ENCODE peak calls at places on chromosomes 12 and 14, in four cellular contexts. B is HepG2, R is SK-N-SH, U is GM12891. D is an unnamed sample.
A peak's percentile ranks its signal among the peaks of the same experiment; 100 is the strongest.

GRCh38 chr12:112988224-112988623 is 9.9 kb downstream of the OAS2 start:
- DNase-seq in B (no peak), R (no peak), U (no peak), D (no peak)

GRCh38 chr12:50058743-50059312 is 1.4 kb downstream of the ASIC1 start:
- DNase-seq in B (no peak), R (no peak), U (no peak), D (no peak)

GRCh38 chr12:62481843-62482540 is 15.4 kb downstream of the MON2 start:
- DNase-seq in B (no peak), R (no peak), U (no peak), D (no peak)

GRCh38 chr12:97006585-97006984 is 99.5 kb downstream of the NEDD1 start:
- DNase-seq in B (no peak), R (no peak), U (no peak), D (no peak)

GRCh38 chr12:79678306-79678705 is 12.5 kb downstream of the PAWR start:
- DNase-seq in B (no peak), R (no peak), U (no peak), D (no peak)

GRCh38 chr14:100523536-100524025 is 63.6 kb downstream of the BEGAIN start:
- DNase-seq in B (no peak), R (no peak), U (no peak), D (no peak)

GRCh38 chr14:93916476-93916875 is 10.7 kb upstream of the FAM181A start:
- DNase-seq in B (no peak), R (no peak), U (no peak), D (no peak)

GRCh38 chr12:94535614-94535932 is 75.9 kb upstream of the CEP83 start:
- DNase-seq in B (peak; percentile 67), R (no peak), U (no peak), D (no peak)

GRCh38 chr12:87870061-87870460 is 159.1 kb downstream of the C12orf50 start:
- DNase-seq in B (no peak), R (no peak), U (no peak), D (no peak)

GRCh38 chr12:5537771-5538170 is 105.9 kb downstream of the NTF3 start:
- DNase-seq in B (no peak), R (no peak), U (no peak), D (no peak)

GRCh38 chr12:6570264-6570887 is 2.3 kb upstream of the NOP2 start:
- DNase-seq in B (peak; percentile 63), R (peak; percentile 83), U (no peak), D (no peak)

GRCh38 chr12:1875608-1876007 is 42.8 kb downstream of the CACNA2D4 start:
- DNase-seq in B (no peak), R (no peak), U (no peak), D (no peak)

GRCh38 chr12:96846313-96846712 is 60.7 kb upstream of the NEDD1 start:
- DNase-seq in B (no peak), R (no peak), U (no peak), D (no peak)

GRCh38 chr12:30691122-30691879 is 4.4 kb downstream of the IPO8 start:
- DNase-seq in B (peak; percentile 41), R (peak; percentile 34), U (no peak), D (no peak)

GRCh38 chr12:101570022-101570421 is 24.7 kb upstream of the MYBPC1 start:
- DNase-seq in B (peak; percentile 81), R (peak; percentile 4), U (no peak), D (no peak)

GRCh38 chr12:422526-422925 is 21.1 kb downstream of the CCDC77 start:
- DNase-seq in B (no peak), R (no peak), U (no peak), D (no peak)

GRCh38 chr12:109029411-109029810 is 8.5 kb upstream of the SVOP start:
- DNase-seq in B (no peak), R (no peak), U (no peak), D (no peak)

GRCh38 chr12:59657266-59657665 is 61.4 kb downstream of the SLC16A7 start:
- DNase-seq in B (no peak), R (no peak), U (no peak), D (no peak)

GRCh38 chr12:109310247-109311125 is 1.4 kb upstream of the FOXN4 start:
- DNase-seq in B (no peak), R (peak; percentile 60), U (no peak), D (no peak)

GRCh38 chr12:124411953-124412645 is 117.2 kb downstream of the RFLNA start:
- DNase-seq in B (no peak), R (no peak), U (no peak), D (no peak)

GRCh38 chr12:124408822-124409517 is 114.1 kb downstream of the RFLNA start:
- DNase-seq in B (no peak), R (no peak), U (no peak), D (no peak)

GRCh38 chr12:124412646-124413015 is 117.7 kb downstream of the RFLNA start:
- DNase-seq in B (no peak), R (no peak), U (no peak), D (no peak)

GRCh38 chr12:124411291-124411878 is 116.5 kb downstream of the RFLNA start:
- DNase-seq in B (no peak), R (peak; percentile 69), U (no peak), D (no peak)

DNA sequence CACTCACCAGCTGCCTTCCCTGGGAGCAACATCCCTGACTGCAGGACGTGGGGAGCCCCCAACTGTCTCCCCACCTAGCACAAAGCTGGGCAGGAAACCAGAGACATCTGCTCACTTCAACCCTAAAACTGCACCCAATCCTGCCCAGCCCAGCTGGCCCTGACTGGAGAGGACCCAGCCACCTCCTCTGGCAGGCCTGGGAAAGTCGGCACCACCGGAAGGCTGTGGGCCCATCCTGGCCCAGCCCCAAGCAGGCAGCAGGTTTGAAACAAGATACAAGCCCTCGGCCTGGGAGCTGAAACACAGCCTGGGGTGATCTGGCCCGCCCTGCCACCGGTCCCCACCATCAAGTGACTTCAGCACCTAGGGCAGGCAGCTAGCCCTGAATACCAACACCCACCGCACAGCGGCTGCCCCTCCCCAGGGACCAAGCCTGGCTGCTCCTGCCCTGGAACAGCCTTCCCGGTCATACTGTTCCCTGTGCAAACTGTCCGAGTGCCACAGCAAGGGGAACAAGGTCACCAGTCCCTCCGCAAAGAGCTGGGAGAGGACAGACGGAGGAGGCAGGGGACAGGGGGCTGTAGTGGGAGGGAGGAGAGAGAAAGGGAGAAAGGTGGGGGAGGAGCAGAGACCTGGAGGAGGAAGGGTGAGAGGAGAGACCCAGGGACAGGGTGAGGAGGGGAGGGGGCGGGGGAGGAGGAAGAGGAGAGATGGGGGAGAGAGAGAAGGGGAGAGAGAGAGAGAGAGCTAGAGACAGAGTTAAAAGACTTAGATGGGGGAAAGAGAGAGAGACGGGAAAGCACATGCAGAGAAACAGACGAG is 115.7 kb downstream of the RFLNA start:
- DNase-seq in B (no peak), R (peak; percentile 79), U (no peak), D (no peak)
- TF ChIP-seq POLR2AphosphoS5 in B (no peak), R (no peak), U (no peak), D (no peak)

DNA sequence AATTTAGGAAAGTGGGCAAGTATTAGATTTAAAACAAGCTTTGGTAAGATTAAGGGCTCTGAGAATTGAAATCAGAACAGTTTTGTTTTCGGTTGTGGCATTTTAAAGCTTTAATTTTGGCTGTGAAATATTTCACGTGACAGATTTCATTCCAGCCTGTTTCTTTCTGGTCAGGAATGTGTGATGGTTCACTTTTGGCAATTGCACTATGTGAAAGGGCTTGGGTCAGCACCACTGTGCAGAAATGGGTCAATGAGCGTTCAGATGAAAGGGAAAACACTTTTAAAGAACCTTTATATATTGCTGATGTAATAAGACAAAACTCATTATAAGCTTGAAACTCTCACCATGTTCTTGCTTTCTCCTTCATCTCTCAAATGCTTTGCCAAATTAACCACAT is 17.1 kb downstream of the NUBPL start:
- DNase-seq in B (no peak), R (no peak), U (no peak), D (no peak)
- TF ChIP-seq POLR2AphosphoS5 in B (no peak), R (no peak), U (no peak), D (no peak)

GRCh38 chr14:37974421-37974820 is 233.3 kb upstream of the SSTR1 start:
- DNase-seq in B (no peak), R (no peak), U (no peak), D (no peak)

GRCh38 chr14:37970696-37971095 is 237.0 kb upstream of the SSTR1 start:
- DNase-seq in B (no peak), R (no peak), U (no peak), D (no peak)

GRCh38 chr14:37973031-37973908 is 234.4 kb upstream of the SSTR1 start:
- DNase-seq in B (peak; percentile 78), R (no peak), U (no peak), D (no peak)

GRCh38 chr14:37968664-37969225 is 239.0 kb upstream of the SSTR1 start:
- DNase-seq in B (no peak), R (no peak), U (no peak), D (no peak)

GRCh38 chr14:37969511-37969979 is 238.2 kb upstream of the SSTR1 start:
- DNase-seq in B (no peak), R (no peak), U (no peak), D (no peak)
- TF ChIP-seq POLR2AphosphoS5 in B (no peak), R (no peak), U (no peak), D (no peak)

DNA sequence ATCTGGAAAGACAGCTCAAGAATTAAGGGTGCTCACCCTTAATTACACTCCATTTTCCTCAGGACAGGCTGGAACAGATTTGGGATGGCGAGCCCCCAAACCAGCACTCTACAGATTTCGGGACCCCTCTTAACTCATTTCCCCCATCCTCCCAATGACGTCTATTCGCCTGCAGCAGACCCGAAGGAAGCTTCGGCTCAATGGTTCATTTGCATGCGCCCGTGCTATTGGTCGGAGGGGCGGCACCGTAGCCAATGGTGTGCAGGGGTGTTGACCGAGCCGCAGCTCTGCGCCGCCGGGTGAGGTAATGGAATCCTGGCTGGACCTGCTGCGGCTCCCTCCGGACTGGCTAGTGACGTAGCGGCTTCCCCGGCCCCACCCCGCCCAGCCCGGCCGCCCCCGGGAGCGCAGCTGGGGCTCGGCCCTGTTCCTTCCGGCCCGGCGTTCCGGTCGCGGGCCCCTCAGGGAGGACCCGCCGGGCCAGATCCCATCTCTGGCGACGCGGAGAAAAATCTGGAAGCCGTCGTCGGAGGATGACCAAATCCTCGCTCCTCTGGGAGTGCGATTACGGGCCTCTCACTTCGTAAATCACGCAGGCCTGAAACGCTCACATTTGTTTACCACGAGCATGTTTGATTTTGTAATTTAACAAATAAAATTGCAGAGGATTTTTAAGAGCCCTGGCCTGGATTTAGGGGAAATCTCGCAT is 18.3 kb upstream of the NR4A1 start:
- DNase-seq in B (peak; percentile 90), R (peak; percentile 96), U (peak; percentile 93), D (peak; percentile 60)
- TF ChIP-seq POLR2AphosphoS5 in B (peak; percentile 24), R (no peak), U (no peak), D (no peak)

GRCh38 chr14:21257395-21258193 is 11.6 kb downstream of the HNRNPC start:
- DNase-seq in B (no peak), R (no peak), U (no peak), D (no peak)
- TF ChIP-seq POLR2AphosphoS5 in B (peak; percentile 40), R (peak; percentile 18), U (peak; percentile 96), D (no peak)

GRCh38 chr14:50231475-50232275 is at the start of gene SOS2:
- DNase-seq in B (peak; percentile 78), R (peak; percentile 95), U (peak; percentile 70), D (peak; percentile 18)
- TF ChIP-seq POLR2AphosphoS5 in B (peak; percentile 87), R (peak; percentile 83), U (peak; percentile 59), D (peak; percentile 67)